ENCODE peak calls at places on chromosomes 5 and 9, in nine cellular contexts. I is stimulated activated CD8-positive, alpha-beta memory T cell treated with anti-CD3 and anti-CD28 coated beads, Interleukin-7, amount 100 ng/mL, for 1 hour; E is ACHN; F is MM.1S; R is stimulated activated CD4-positive, alpha-beta T cell treated with anti-CD3 and anti-CD28 coated beads, Interleukin-1b, Interleukin-23, amount 100 ng/mL, for 4 hours; J is WERI-Rb-1; X is A673; N is CD4-positive, CD25-positive, alpha-beta regulatory T cell; T is nucleus accumbens. P is an unnamed sample.

GRCh38 chr5:55634204-55634785 is 77.8 kb downstream of the SLC38A9 start:
- DNase-seq in I (no peak), E (no peak), F (no peak), R (no peak), J (no peak), X (peak), N (no peak), T (no peak), P (no peak)

GRCh38 chr5:115626444-115626823 is 598 bp upstream of the TMED7 start:
- DNase-seq in I (no peak), E (no peak), F (no peak), R (no peak), J (peak), X (no peak), N (no peak), T (no peak), P (no peak)

GRCh38 chr5:157303667-157304327 is 37.9 kb downstream of the CYFIP2 start:
- DNase-seq in I (no peak), E (no peak), F (no peak), R (no peak), J (peak), X (no peak), N (peak), T (no peak), P (peak)

GRCh38 chr5:172005708-172006377 is 595 bp downstream of the FBXW11 start:
- DNase-seq in I (no peak), E (peak), F (no peak), R (no peak), J (peak), X (peak), N (peak), T (peak), P (peak)

GRCh38 chr5:139669681-139670368 is 21.7 kb downstream of the CXXC5 start:
- DNase-seq in I (peak), E (no peak), F (peak), R (no peak), J (no peak), X (no peak), N (peak), T (no peak), P (peak)

GRCh38 chr5:71483355-71483754 is 27.9 kb downstream of the BDP1 start:
- DNase-seq in I (no peak), E (peak), F (no peak), R (no peak), J (no peak), X (no peak), N (no peak), T (no peak), P (no peak)

GRCh38 chr9:6703898-6704639 is 53.7 kb upstream of the KDM4C start:
- DNase-seq in I (peak), E (peak), F (peak), R (peak), J (peak), X (peak), N (peak), T (peak), P (peak)

GRCh38 chr5:160260881-160261815 is 31.8 kb downstream of the FABP6 start:
- DNase-seq in I (no peak), E (no peak), F (no peak), R (no peak), J (no peak), X (no peak), N (no peak), T (no peak), P (peak)

GRCh38 chr5:179251276-179251969 is 93.8 kb downstream of the ADAMTS2 start:
- DNase-seq in I (no peak), E (no peak), F (no peak), R (no peak), J (no peak), X (no peak), N (no peak), T (no peak), P (no peak)

GRCh38 chr5:120463026-120463770 is 902 bp upstream of the PRR16 start:
- DNase-seq in I (no peak), E (no peak), F (no peak), R (no peak), J (peak), X (no peak), N (no peak), T (no peak), P (no peak)

GRCh38 chr9:129121483-129121882 is 10.3 kb downstream of the PTPA start:
- DNase-seq in I (no peak), E (no peak), F (no peak), R (no peak), J (no peak), X (peak), N (no peak), T (peak), P (no peak)

GRCh38 chr5:73299017-73299630 is 126.1 kb downstream of the TMEM174 start:
- DNase-seq in I (no peak), E (no peak), F (no peak), R (no peak), J (peak), X (peak), N (peak), T (no peak), P (no peak)

GRCh38 chr9:129617167-129617566 is 3.7 kb downstream of the C9orf50 start:
- DNase-seq in I (no peak), E (peak), F (peak), R (no peak), J (peak), X (peak), N (peak), T (no peak), P (peak)

GRCh38 chr5:169139381-169140125 is 161.4 kb downstream of the SLIT3 start:
- DNase-seq in I (no peak), E (no peak), F (no peak), R (no peak), J (no peak), X (no peak), N (no peak), T (no peak), P (no peak)

GRCh38 chr5:20286512-20286911 is 298.5 kb upstream of the CDH18 start:
- DNase-seq in I (no peak), E (peak), F (no peak), R (no peak), J (no peak), X (peak), N (no peak), T (no peak), P (no peak)

GRCh38 chr9:116417464-116417863 is 263.9 kb downstream of the PAPPA start:
- DNase-seq in I (no peak), E (no peak), F (no peak), R (no peak), J (no peak), X (no peak), N (no peak), T (no peak), P (no peak)

GRCh38 chr9:130235558-130236435 is 29.8 kb upstream of the HMCN2 start:
- DNase-seq in I (peak), E (peak), F (peak), R (peak), J (peak), X (peak), N (peak), T (peak), P (peak)